ENCODE peak calls at places on chromosomes 7 and 10, in ten cellular contexts. Q, A, F, I, B, C, D, W, O and R are unnamed samples.

GRCh38 chr7:131302453-131302852 is 25.2 kb upstream of the MKLN1 start:
- DNase-seq in Q (no peak), A (no peak), F (no peak), I (no peak), B (no peak), C (no peak), D (no peak), W (no peak), O (no peak), R (no peak)

GRCh38 chr10:73246783-73247508 is at the start of gene DNAJC9:
- DNase-seq in Q (peak; percentile 95), A (peak; percentile 96), F (peak; percentile 96), I (peak; percentile 98), B (peak; percentile 96), C (peak; percentile 94), D (peak; percentile 95), W (peak; percentile 92), O (peak; percentile 98), R (peak; percentile 92)

GRCh38 chr10:102704915-102705314 is 9.3 kb downstream of the ARL3 start:
- DNase-seq in Q (peak; percentile 82), A (peak; percentile 40), F (no peak), I (no peak), B (no peak), C (no peak), D (no peak), W (peak; percentile 36), O (peak; percentile 38), R (no peak)

GRCh38 chr7:64562246-64562620 is 638 bp downstream of the ZNF680 start:
- DNase-seq in Q (no peak), A (no peak), F (no peak), I (no peak), B (no peak), C (no peak), D (no peak), W (peak; percentile 3), O (no peak), R (no peak)

GRCh38 chr10:74824184-74825032 is 2.0 kb upstream of the KAT6B start:
- DNase-seq in Q (no peak), A (peak; percentile 26), F (peak; percentile 36), I (peak; percentile 77), B (no peak), C (peak; percentile 10), D (peak; percentile 36), W (peak; percentile 28), O (peak; percentile 46), R (no peak)

GRCh38 chr10:58994226-58995057 is 182.0 kb upstream of the PHYHIPL start:
- DNase-seq in Q (no peak), A (no peak), F (no peak), I (no peak), B (no peak), C (no peak), D (no peak), W (peak; percentile 37), O (no peak), R (no peak)

GRCh38 chr10:61397175-61397986 is 55.8 kb downstream of the TMEM26 start:
- DNase-seq in Q (no peak), A (peak; percentile 66), F (no peak), I (no peak), B (no peak), C (no peak), D (no peak), W (peak; percentile 69), O (peak; percentile 84), R (no peak)

GRCh38 chr7:43458746-43459337 is 124.1 kb upstream of the STK17A start:
- DNase-seq in Q (no peak), A (no peak), F (no peak), I (no peak), B (no peak), C (no peak), D (no peak), W (no peak), O (no peak), R (no peak)

GRCh38 chr7:82755705-82756551 is 312.4 kb upstream of the CACNA2D1 start:
- DNase-seq in Q (peak; percentile 69), A (no peak), F (no peak), I (no peak), B (no peak), C (no peak), D (no peak), W (peak; percentile 13), O (peak; percentile 84), R (no peak)

GRCh38 chr10:72334196-72334831 is 20.4 kb downstream of the DNAJB12 start:
- DNase-seq in Q (peak; percentile 89), A (peak; percentile 90), F (peak; percentile 77), I (peak; percentile 82), B (peak; percentile 89), C (no peak), D (peak; percentile 16), W (peak; percentile 84), O (no peak), R (no peak)

GRCh38 chr10:69243817-69244216 is 23.7 kb downstream of the HKDC1 start:
- DNase-seq in Q (no peak), A (no peak), F (no peak), I (no peak), B (no peak), C (no peak), D (no peak), W (no peak), O (no peak), R (no peak)

GRCh38 chr10:29688230-29688634 is 53.5 kb upstream of the SVIL start:
- DNase-seq in Q (no peak), A (no peak), F (peak; percentile 79), I (no peak), B (no peak), C (no peak), D (no peak), W (no peak), O (peak; percentile 7), R (no peak)

GRCh38 chr10:91758303-91759146 is 39.7 kb upstream of the TNKS2 start:
- DNase-seq in Q (no peak), A (peak; percentile 79), F (no peak), I (no peak), B (no peak), C (no peak), D (no peak), W (peak; percentile 86), O (peak; percentile 72), R (no peak)

GRCh38 chr10:89458289-89458688 is 43.9 kb downstream of the IFIT5 start:
- DNase-seq in Q (peak; percentile 34), A (peak; percentile 81), F (no peak), I (no peak), B (no peak), C (no peak), D (no peak), W (peak; percentile 58), O (peak; percentile 63), R (no peak)

GRCh38 chr7:11491811-11492210 is 340.2 kb downstream of the THSD7A start:
- DNase-seq in Q (no peak), A (no peak), F (no peak), I (no peak), B (no peak), C (no peak), D (no peak), W (no peak), O (no peak), R (no peak)

GRCh38 chr10:128268015-128268722 is 141.9 kb upstream of the MKI67 start:
- DNase-seq in Q (peak; percentile 18), A (peak; percentile 58), F (peak; percentile 89), I (no peak), B (no peak), C (no peak), D (no peak), W (peak; percentile 8), O (peak; percentile 48), R (no peak)

GRCh38 chr10:57338823-57339558 is 928.7 kb downstream of the IPMK start:
- DNase-seq in Q (peak; percentile 36), A (peak; percentile 54), F (peak; percentile 26), I (peak; percentile 6), B (no peak), C (no peak), D (no peak), W (peak; percentile 56), O (peak; percentile 60), R (no peak)

GRCh38 chr10:95503526-95503925 is 57.6 kb downstream of the SORBS1 start:
- DNase-seq in Q (no peak), A (no peak), F (no peak), I (no peak), B (no peak), C (no peak), D (no peak), W (no peak), O (no peak), R (no peak)
- H3K27ac ChIP-seq in Q (no peak overlapping the region), A (no peak overlapping the region), F (no peak overlapping the region), I (no peak overlapping the region), B (no peak overlapping the region), C (no peak overlapping the region), D (peak overlapping the region; percentile 87), W (no peak overlapping the region), O (no peak overlapping the region), R (no peak overlapping the region)

GRCh38 chr10:33186150-33186549 is 148.3 kb downstream of the NRP1 start:
- DNase-seq in Q (no peak), A (no peak), F (no peak), I (no peak), B (no peak), C (no peak), D (no peak), W (no peak), O (no peak), R (no peak)
- H3K27ac ChIP-seq in Q (no peak overlapping the region), A (no peak overlapping the region), F (no peak overlapping the region), I (no peak overlapping the region), B (no peak overlapping the region), C (no peak overlapping the region), D (no peak overlapping the region), W (no peak overlapping the region), O (no peak overlapping the region), R (no peak overlapping the region)

DNA sequence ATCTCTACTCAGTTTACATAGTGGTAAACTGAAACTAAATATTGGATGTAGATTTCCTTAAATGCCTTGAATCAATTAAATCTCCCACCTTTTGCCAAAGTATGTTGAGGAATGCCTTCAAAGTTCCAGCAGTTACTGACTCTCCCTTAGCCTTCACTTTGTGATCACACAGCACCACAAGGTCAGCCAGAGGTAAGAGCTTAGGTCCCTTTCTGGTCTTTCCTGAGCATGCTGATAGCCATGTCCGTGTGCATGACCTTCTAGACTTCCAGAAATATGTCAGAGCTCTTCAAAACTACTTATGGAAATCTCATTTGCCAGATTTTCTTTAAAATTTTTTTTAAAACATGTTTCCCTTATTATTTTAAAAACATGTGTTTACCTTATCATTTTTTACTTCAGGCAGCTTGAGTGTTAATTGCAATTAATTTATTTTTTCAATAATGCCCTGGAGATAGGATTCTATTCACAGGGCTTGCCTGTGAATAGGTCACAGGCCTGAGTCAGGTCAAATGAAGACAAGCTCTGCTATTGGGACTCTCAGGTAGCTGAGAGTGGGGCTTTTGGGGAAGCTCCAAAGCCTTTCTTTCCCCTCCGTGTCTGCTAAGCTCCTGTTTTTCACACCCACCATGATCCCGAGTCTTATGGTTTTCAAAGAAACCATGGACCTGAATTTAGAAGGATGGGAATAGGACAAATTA is 220.5 kb downstream of the CXCL12 start:
- DNase-seq in Q (no peak), A (no peak), F (no peak), I (no peak), B (no peak), C (no peak), D (no peak), W (no peak), O (no peak), R (no peak)
- H3K27ac ChIP-seq in Q (no peak overlapping the region), A (peak overlapping the region; percentile 47), F (no peak overlapping the region), I (no peak overlapping the region), B (no peak overlapping the region), C (no peak overlapping the region), D (peak overlapping the region; percentile 61), W (no peak overlapping the region), O (no peak overlapping the region), R (no peak overlapping the region)

DNA sequence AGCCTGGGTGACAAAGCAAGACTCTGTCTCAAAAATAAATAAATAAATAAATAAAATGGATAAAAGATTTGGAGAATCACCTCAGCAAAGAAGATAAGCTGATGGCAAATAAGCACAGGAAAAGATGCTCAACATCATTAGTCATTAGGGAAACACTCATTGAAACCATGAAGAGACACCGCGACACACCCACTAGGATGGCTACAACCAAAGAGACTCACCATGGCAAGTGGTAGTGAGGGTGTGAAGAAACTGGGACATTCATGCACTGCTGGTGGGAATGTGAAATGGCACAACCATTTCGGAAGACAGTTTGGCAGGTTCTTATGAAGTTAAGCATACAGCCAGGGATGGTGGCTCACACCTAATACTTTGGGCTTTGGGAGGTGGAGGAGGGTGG is 37.8 kb upstream of the FXYD4 start:
- DNase-seq in Q (no peak), A (no peak), F (no peak), I (no peak), B (no peak), C (no peak), D (no peak), W (no peak), O (no peak), R (no peak)
- H3K27ac ChIP-seq in Q (no peak overlapping the region), A (no peak overlapping the region), F (no peak overlapping the region), I (no peak overlapping the region), B (no peak overlapping the region), C (no peak overlapping the region), D (no peak overlapping the region), W (no peak overlapping the region), O (no peak overlapping the region), R (no peak overlapping the region)